ENCODE peak calls at places on chromosome 15, in four cellular contexts. M is epithelial cell of esophagus, D is hippocampal formation, K is nucleus accumbens. T is an unnamed sample.

GRCh38 chr15:27232876-27233275 is 261.9 kb downstream of the GABRG3 start:
- DNase-seq in M (no peak), D (no peak), K (no peak), T (no peak)

GRCh38 chr15:85692873-85693272 is 101.9 kb downstream of the KLHL25 start:
- DNase-seq in M (no peak), D (no peak), K (no peak), T (peak)

GRCh38 chr15:27826411-27826810 is 272.7 kb downstream of the OCA2 start:
- DNase-seq in M (no peak), D (no peak), K (no peak), T (no peak)

GRCh38 chr15:25134546-25134945 is 179.8 kb downstream of the SNRPN start:
- DNase-seq in M (peak), D (no peak), K (no peak), T (no peak)

GRCh38 chr15:84983711-84984110 is 2.1 kb downstream of the PDE8A start:
- DNase-seq in M (no peak), D (no peak), K (no peak), T (no peak)

GRCh38 chr15:63380828-63381282 is 791 bp downstream of the CA12 start:
- DNase-seq in M (peak), D (no peak), K (no peak), T (no peak)

GRCh38 chr15:34223904-34224596 is 766 bp upstream of the EMC4 start:
- DNase-seq in M (no peak), D (no peak), K (no peak), T (no peak)

GRCh38 chr15:40873625-40874561 is at the start of gene RHOV:
- DNase-seq in M (peak), D (no peak), K (no peak), T (peak)

GRCh38 chr15:23642413-23643044 is 5.1 kb downstream of the MAGEL2 start:
- DNase-seq in M (peak), D (peak), K (no peak), T (peak)

GRCh38 chr15:66734961-66735908 is 33.2 kb downstream of the SMAD6 start:
- DNase-seq in M (no peak), D (no peak), K (no peak), T (no peak)

GRCh38 chr15:38683382-38684242 is 119.0 kb upstream of the RASGRP1 start:
- DNase-seq in M (peak), D (peak), K (no peak), T (peak)

GRCh38 chr15:89171136-89172072 is 50.0 kb downstream of the RLBP1 start:
- DNase-seq in M (peak), D (peak), K (no peak), T (no peak)

GRCh38 chr15:98713585-98714001 is 65.3 kb downstream of the IGF1R start:
- DNase-seq in M (peak), D (no peak), K (no peak), T (no peak)

GRCh38 chr15:79089890-79090486 is 592 bp downstream of the RASGRF1 start:
- DNase-seq in M (peak), D (no peak), K (no peak), T (no peak)

GRCh38 chr15:80689716-80690115 is 5.4 kb upstream of the ABHD17C start:
- DNase-seq in M (no peak), D (no peak), K (no peak), T (no peak)

GRCh38 chr15:82699726-82700125 is 9.9 kb downstream of the AP3B2 start:
- DNase-seq in M (no peak), D (no peak), K (no peak), T (no peak)

GRCh38 chr15:57376695-57377477 is 581 bp downstream of the CGNL1 start:
- DNase-seq in M (peak), D (no peak), K (no peak), T (no peak)

GRCh38 chr15:22786868-22787698 is 639 bp downstream of the NIPA1 start:
- DNase-seq in M (peak), D (no peak), K (no peak), T (peak)